ENCODE peak calls at places on chromosomes 5 and 9, in nine cellular contexts. N, G, D, T, J, A, C, F and O are unnamed samples.

GRCh38 chr5:57094753-57095683 is 78.8 kb upstream of the GPBP1 start:
- DNase-seq in J (no peak), N (no peak), T (no peak), G (peak; percentile 27), A (peak; percentile 41), D (no peak), C (peak; percentile 82), F (no peak), O (no peak)

GRCh38 chr9:90895786-90896185 is 94.2 kb downstream of the SYK start:
- DNase-seq in D (no peak), G (no peak), C (no peak), F (no peak), J (no peak), T (no peak), N (no peak), A (no peak), O (no peak)

GRCh38 chr5:91500758-91501157 is 117.6 kb upstream of the ARRDC3 start:
- DNase-seq in F (no peak), G (no peak), J (no peak), T (no peak), C (no peak), A (no peak), D (no peak), N (no peak), O (no peak)

GRCh38 chr5:9587135-9587534 is 41.3 kb upstream of the SEMA5A start:
- DNase-seq in J (no peak), T (no peak), N (no peak), D (no peak), F (no peak), A (no peak), C (no peak), G (no peak), O (no peak)

GRCh38 chr5:57117601-57118000 is 56.3 kb upstream of the GPBP1 start:
- DNase-seq in J (no peak), G (no peak), A (peak; percentile 41), N (no peak), C (no peak), T (no peak), D (no peak), F (no peak), O (no peak)

GRCh38 chr5:83118471-83118870 is 41.1 kb downstream of the XRCC4 start:
- DNase-seq in T (no peak), D (no peak), G (no peak), N (no peak), F (no peak), C (no peak), A (no peak), J (no peak), O (no peak)

GRCh38 chr5:143693691-143694252 is 118.2 kb upstream of the HMHB1 start:
- DNase-seq in N (no peak), C (no peak), D (no peak), F (no peak), G (no peak), A (no peak), T (no peak), J (no peak), O (no peak)

GRCh38 chr9:74322661-74323314 is 174.3 kb upstream of the RORB start:
- DNase-seq in C (no peak), N (no peak), T (no peak), F (no peak), D (no peak), A (no peak), J (no peak), G (no peak), O (no peak)

GRCh38 chr9:34179528-34180138 is 790 bp downstream of the UBAP1 start:
- DNase-seq in N (no peak), J (no peak), C (no peak), F (peak; percentile 87), D (no peak), G (no peak), T (no peak), A (peak; percentile 60), O (peak; percentile 76)

GRCh38 chr5:176543428-176544182 is 5.5 kb upstream of the CDHR2 start:
- DNase-seq in C (peak; percentile 81), F (peak; percentile 47), J (peak; percentile 89), T (peak; percentile 82), A (peak; percentile 61), D (no peak), G (peak; percentile 88), N (peak; percentile 87), O (peak; percentile 82)

GRCh38 chr5:69083412-69083811 is 10.4 kb upstream of the SLC30A5 start:
- DNase-seq in C (peak; percentile 76), G (no peak), D (no peak), T (no peak), F (no peak), J (no peak), A (peak; percentile 35), N (no peak), O (peak; percentile 35)

GRCh38 chr5:135489466-135490244 is 37.5 kb upstream of the TIFAB start:
- DNase-seq in J (no peak), G (no peak), D (no peak), T (no peak), F (peak; percentile 18), C (peak; percentile 53), N (no peak), A (no peak), O (peak; percentile 9)

GRCh38 chr5:112174959-112175594 is 244.0 kb downstream of the EPB41L4A start:
- DNase-seq in G (peak; percentile 81), F (peak; percentile 49), C (no peak), D (peak; percentile 44), J (no peak), A (peak; percentile 36), N (no peak), T (no peak), O (peak; percentile 74)

GRCh38 chr9:116516456-116516855 is 170.6 kb upstream of the TRIM32 start:
- DNase-seq in A (no peak), C (no peak), G (no peak), J (no peak), D (no peak), F (no peak), N (no peak), T (no peak), O (no peak)

DNA sequence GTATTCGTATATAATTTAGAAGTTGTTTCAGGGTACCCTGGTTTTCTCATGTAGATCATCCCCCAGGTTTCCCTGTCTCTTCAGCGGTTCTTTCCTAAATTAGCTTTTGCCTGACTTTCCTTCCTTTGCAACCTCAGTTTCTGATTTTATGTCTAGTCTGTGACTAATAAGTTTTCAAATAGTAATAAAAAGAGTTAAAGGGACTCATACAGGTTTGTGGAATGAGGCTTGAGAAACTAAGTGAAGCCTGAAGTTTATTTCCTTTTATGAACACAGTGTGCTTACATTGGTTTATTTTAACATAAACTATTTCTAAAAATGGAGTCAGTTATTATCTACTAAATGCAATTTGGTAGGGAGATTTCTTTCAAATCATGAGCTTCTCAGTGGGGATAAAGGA is 96.8 kb downstream of the TRIO start:
- DNase-seq in A (no peak), N (no peak), J (no peak), F (peak; percentile 16), T (no peak), D (no peak), C (no peak), G (no peak), O (no peak)
- H3K4me1 ChIP-seq in A (peaks cover 19% of the 10 kb centered on the region), N (peaks cover 76% of the 10 kb centered on the region), J (peaks cover 5% of the 10 kb centered on the region), F (peaks cover 18% of the 10 kb centered on the region), T (peaks cover 8% of the 10 kb centered on the region), D (peaks cover 3% of the 10 kb centered on the region), C (no peaks in the 10 kb centered on the region), G (no peaks in the 10 kb centered on the region), O (peaks cover 21% of the 10 kb centered on the region)

GRCh38 chr9:124020520-124021384 is 9.2 kb downstream of the LHX2 start:
- DNase-seq in G (no peak), A (no peak), T (no peak), N (no peak), F (no peak), C (no peak), J (no peak), D (no peak), O (no peak)

GRCh38 chr9:124024107-124024506 is 12.5 kb downstream of the LHX2 start:
- DNase-seq in G (no peak), C (no peak), F (no peak), J (no peak), D (no peak), A (no peak), T (no peak), N (no peak), O (no peak)

GRCh38 chr9:124021385-124021769 is 9.8 kb downstream of the LHX2 start:
- DNase-seq in F (no peak), D (no peak), T (no peak), G (no peak), J (no peak), N (no peak), A (no peak), C (no peak), O (no peak)

GRCh38 chr9:124019771-124020519 is 8.4 kb downstream of the LHX2 start:
- DNase-seq in D (no peak), N (no peak), G (no peak), T (no peak), F (no peak), J (no peak), C (no peak), A (no peak), O (no peak)

GRCh38 chr9:124022201-124023121 is 10.9 kb downstream of the LHX2 start:
- DNase-seq in G (no peak), F (no peak), J (no peak), A (peak; percentile 68), C (peak; percentile 62), T (no peak), D (no peak), N (no peak), O (no peak)
- H3K4me3 ChIP-seq in G (no peak overlapping the region), F (no peak overlapping the region), J (no peak overlapping the region), A (no peak overlapping the region), C (peak overlapping the region; percentile 17), T (no peak overlapping the region), D (no peak overlapping the region), N (no peak overlapping the region), O (no peak overlapping the region)

GRCh38 chr5:142360607-142361120 is 35.8 kb upstream of the SPRY4 start:
- DNase-seq in D (peak; percentile 39), A (no peak), N (no peak), J (no peak), F (peak; percentile 55), T (no peak), C (no peak), G (no peak), O (peak; percentile 57)
- H3K4me1 ChIP-seq in D (peaks cover 7% of the 10 kb centered on the region), A (peaks cover 48% of the 10 kb centered on the region), N (peaks cover 13% of the 10 kb centered on the region), J (no peaks in the 10 kb centered on the region), F (peaks cover 19% of the 10 kb centered on the region), T (peaks cover 16% of the 10 kb centered on the region), C (peaks cover 33% of the 10 kb centered on the region), G (peaks cover 16% of the 10 kb centered on the region), O (peaks cover 15% of the 10 kb centered on the region)

DNA sequence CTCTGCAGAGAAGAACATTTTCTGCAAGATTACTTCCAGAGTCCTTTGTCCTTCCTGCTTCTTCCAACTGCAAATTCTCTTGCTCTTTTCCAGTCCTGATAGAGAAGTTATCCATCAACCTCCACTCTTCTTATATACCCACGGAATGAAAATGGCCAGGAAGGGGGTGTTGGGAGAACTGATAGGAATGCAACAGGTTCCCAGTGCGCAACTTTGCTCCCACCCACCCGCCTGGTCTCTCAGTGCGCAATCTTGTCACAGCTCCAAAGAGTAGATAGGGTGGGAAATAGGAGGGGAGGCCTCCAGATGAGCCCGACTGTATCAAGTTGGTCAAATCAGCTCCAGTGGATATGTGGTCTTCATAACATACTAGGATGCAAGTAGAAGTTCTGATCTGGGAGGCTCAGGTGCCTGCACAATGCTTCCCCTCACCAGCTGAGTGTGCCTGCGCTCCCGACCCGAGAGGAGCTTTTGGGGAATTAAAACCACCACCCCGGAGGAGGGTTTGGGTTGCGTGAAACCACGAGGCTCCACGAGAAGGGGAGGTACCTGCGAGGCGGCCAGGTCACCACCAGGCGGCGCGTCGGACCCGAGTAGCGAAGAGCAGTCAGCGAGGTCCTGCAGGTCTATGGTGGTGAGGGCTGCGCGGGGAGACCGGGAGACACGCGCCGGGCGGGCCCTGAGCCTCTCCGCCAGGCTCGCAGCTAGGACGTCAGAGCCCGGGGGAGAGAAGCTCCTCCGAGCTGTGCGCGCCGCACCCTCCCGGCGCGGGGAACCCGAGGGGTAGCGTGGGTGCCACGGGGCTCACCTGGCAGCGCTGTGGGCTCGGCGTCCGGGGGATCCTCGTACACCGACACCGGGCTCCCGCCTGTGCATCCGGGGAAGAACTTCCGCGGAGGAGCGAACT is 835 bp downstream of the MCIDAS start:
- DNase-seq in G (peak; percentile 74), J (peak; percentile 84), N (no peak), A (peak; percentile 53), F (no peak), D (no peak), T (peak; percentile 33), C (peak; percentile 86), O (peak; percentile 80)
- H3K4me3 ChIP-seq in G (peak overlapping the region; percentile 66), J (no peak overlapping the region), N (peak overlapping the region; percentile 65), A (peak overlapping the region; percentile 65), F (no peak overlapping the region), D (peak overlapping the region; percentile 54), T (peak overlapping the region; percentile 48), C (peak overlapping the region; percentile 82), O (peak overlapping the region; percentile 31)